ENCODE peak calls at places on chromosomes 11 and 22, in ten cellular contexts. J, W, U, Q, T, P, Y, N, C and R are unnamed samples.

GRCh38 chr11:45354976-45355705 is 69.0 kb upstream of the SYT13 start:
- DNase-seq in J (peak; percentile 87), W (peak; percentile 75), U (peak; percentile 60), Q (peak; percentile 47), T (peak; percentile 87), P (no peak), Y (peak; percentile 70), N (peak; percentile 77), C (peak; percentile 48), R (peak; percentile 87)

GRCh38 chr11:69385466-69385820 is 91.5 kb downstream of the MYEOV start:
- DNase-seq in J (peak; percentile 40), W (no peak), U (no peak), Q (no peak), T (no peak), P (no peak), Y (no peak), N (peak; percentile 18), C (no peak), R (peak; percentile 13)

GRCh38 chr11:47886096-47886495 is 37.9 kb upstream of the NUP160 start:
- DNase-seq in J (no peak), W (no peak), U (peak; percentile 6), Q (peak; percentile 87), T (no peak), P (no peak), Y (peak; percentile 54), N (no peak), C (no peak), R (no peak)

GRCh38 chr11:19394525-19395016 is 153.8 kb upstream of the E2F8 start:
- DNase-seq in J (no peak), W (no peak), U (no peak), Q (no peak), T (no peak), P (no peak), Y (no peak), N (no peak), C (no peak), R (no peak)

GRCh38 chr11:65095427-65095826 is 587 bp upstream of the VPS51 start:
- DNase-seq in J (no peak), W (no peak), U (no peak), Q (no peak), T (no peak), P (no peak), Y (no peak), N (no peak), C (no peak), R (no peak)

GRCh38 chr11:86802601-86803051 is 2.3 kb downstream of the PRSS23 start:
- DNase-seq in J (no peak), W (peak; percentile 14), U (peak; percentile 28), Q (peak; percentile 80), T (no peak), P (peak; percentile 53), Y (no peak), N (no peak), C (peak; percentile 62), R (no peak)

GRCh38 chr11:72541224-72541974 is 107.1 kb upstream of the CLPB start:
- DNase-seq in J (no peak), W (no peak), U (no peak), Q (no peak), T (no peak), P (no peak), Y (no peak), N (no peak), C (no peak), R (no peak)

GRCh38 chr11:111059726-111060125 is 185.8 kb upstream of the POU2AF2 start:
- DNase-seq in J (no peak), W (no peak), U (no peak), Q (no peak), T (no peak), P (no peak), Y (no peak), N (no peak), C (no peak), R (no peak)

GRCh38 chr11:102911758-102912481 is 37.1 kb upstream of the MMP12 start:
- DNase-seq in J (no peak), W (no peak), U (no peak), Q (no peak), T (no peak), P (no peak), Y (peak; percentile 24), N (no peak), C (no peak), R (no peak)

GRCh38 chr11:129573161-129573560 is 197.5 kb downstream of the BARX2 start:
- DNase-seq in J (no peak), W (no peak), U (no peak), Q (no peak), T (no peak), P (no peak), Y (no peak), N (no peak), C (no peak), R (no peak)

GRCh38 chr11:77142091-77142975 is 14.3 kb downstream of the MYO7A start:
- DNase-seq in J (no peak), W (no peak), U (no peak), Q (no peak), T (no peak), P (no peak), Y (no peak), N (no peak), C (no peak), R (no peak)

GRCh38 chr11:72561856-72562255 is 112.4 kb downstream of the PDE2A start:
- DNase-seq in J (no peak), W (no peak), U (no peak), Q (no peak), T (no peak), P (no peak), Y (no peak), N (no peak), C (no peak), R (no peak)

GRCh38 chr11:86244063-86244521 is 461 bp upstream of the EED start:
- DNase-seq in J (peak; percentile 84), W (peak; percentile 90), U (peak; percentile 80), Q (no peak), T (peak; percentile 89), P (peak; percentile 86), Y (peak; percentile 86), N (peak; percentile 90), C (peak; percentile 93), R (peak; percentile 87)

GRCh38 chr22:32476804-32477203 is 2.2 kb downstream of the FBXO7 start:
- DNase-seq in J (no peak), W (no peak), U (no peak), Q (no peak), T (no peak), P (no peak), Y (no peak), N (no peak), C (no peak), R (no peak)
- TF ChIP-seq POLR2A in J (no peak), W (no peak), U (no peak), Q (no peak), T (no peak), P (no peak), Y (no peak), N (no peak), C (no peak), R (no peak)

DNA sequence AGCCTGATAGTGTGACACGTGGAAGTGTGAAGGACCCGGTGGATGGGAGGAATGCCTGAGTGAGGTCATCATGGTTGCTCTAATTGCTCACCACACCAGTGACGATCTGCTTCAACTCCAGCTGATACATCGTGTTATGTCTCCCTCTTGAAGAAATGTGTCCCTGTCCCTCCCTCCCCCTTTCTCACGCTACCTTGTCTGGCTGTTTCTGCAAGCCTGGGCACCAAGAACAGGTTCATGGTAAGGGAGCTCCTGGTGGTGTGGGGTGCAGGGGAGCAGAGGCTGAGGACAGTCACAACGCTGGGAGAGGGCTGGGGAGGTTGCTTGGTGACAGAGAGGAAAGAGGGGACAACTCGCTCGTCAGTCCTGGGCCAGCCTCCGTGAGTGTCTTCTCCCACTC is 413.4 kb downstream of the SOX6 start:
- DNase-seq in J (no peak), W (no peak), U (no peak), Q (no peak), T (no peak), P (no peak), Y (no peak), N (no peak), C (no peak), R (no peak)
- TF ChIP-seq POLR2A in J (no peak), W (no peak), U (no peak), Q (no peak), T (no peak), P (no peak), Y (no peak), N (no peak), C (no peak), R (no peak)

DNA sequence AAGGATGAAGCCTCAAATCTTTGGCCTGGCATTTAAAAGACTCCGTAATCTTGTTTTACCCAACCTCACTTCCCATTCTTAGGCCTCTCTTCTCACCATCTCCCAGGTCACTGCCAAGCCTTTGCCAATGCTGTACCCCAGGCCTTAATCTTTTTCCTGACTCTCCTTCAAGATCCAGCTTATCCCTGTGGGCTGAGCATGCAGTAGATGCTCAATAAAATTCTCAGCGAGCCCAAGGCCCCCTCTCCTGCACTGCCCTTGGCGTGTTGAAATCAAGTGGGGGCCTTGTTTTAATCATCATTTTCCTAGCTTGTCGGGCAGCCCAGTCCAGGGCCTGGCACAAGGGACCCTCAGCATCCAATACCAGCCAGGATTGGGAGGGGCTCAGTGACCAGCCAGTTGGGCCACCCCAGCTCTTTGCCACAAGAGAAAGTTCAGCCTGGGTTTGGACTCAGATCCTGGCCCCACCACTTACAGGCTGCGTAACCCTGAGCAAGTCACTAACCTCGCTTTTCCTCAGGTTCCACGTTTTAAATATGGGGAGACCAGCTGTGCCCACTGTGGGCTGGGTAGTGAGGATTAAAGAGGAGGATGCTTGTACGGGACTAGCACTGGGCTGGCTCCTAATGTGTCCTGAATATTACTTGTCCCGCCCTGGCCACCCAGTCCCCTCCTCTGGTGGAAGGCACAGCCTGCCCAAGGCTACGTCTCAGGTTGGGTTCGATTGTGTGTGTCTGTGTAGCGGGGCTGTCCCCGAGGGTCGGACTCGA is 944 bp upstream of the YWHAH start:
- DNase-seq in J (no peak), W (no peak), U (peak; percentile 7), Q (no peak), T (no peak), P (no peak), Y (no peak), N (no peak), C (no peak), R (no peak)
- TF ChIP-seq POLR2A in J (no peak), W (peak; percentile 68), U (no peak), Q (no peak), T (no peak), P (peak; percentile 58), Y (no peak), N (no peak), C (no peak), R (no peak)

DNA sequence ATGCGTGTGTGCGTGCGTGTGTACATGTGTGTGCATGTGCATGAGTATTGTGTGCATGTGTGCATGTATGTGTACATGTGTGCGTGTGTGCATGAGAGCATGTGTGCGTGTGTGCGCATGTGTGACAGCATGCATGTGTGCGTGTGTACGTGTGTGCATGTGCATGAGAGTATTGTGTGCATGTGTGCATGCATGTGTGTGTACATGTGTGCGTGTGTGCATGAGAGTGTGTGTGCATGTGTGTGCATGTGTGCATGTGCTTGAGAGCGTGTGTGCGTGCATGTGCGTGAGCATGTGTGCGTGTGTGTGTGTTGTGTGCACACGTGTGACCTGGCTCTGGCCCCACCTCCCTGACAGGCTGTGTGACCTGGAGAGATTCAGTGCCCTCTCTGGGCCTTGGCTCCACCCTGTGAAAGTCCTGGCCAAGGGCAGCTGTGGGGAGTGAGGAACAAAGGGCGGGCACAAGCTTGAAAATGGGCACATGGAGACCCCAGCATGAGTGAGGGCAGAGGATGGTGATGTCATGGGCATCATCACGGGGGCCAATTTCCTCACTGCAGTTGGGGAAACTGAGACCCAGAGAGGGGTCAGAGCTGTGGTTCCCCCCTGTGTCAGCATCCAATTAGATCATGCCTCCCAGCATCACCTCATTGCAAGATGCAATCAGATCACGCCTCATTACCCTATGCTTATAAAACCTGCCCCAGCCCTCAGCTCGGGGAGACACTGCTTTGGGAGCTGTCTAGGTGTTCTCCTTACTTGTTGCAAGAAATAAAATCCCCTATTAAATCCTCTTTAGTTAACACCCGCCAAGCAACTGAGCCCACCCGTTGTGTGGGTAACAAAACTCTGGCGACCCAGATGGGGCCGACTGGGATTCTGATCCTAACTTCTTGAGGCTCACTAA is 643 bp downstream of the ACY3 start:
- DNase-seq in J (no peak), W (no peak), U (no peak), Q (no peak), T (no peak), P (no peak), Y (no peak), N (no peak), C (no peak), R (peak; percentile 44)
- TF ChIP-seq POLR2A in J (no peak), W (no peak), U (no peak), Q (no peak), T (no peak), P (no peak), Y (no peak), N (no peak), C (no peak), R (peak; percentile 74)